ENCODE peak calls at places on chromosomes 6 and 20, in eight cellular contexts. One of them, this sample, is unnamed.

GRCh38 chr20:50286609-50287008 is 96.0 kb downstream of the CEBPB start:
- DNase-seq in GM06990: peak
- DNase-seq in upper lobe of left lung: no peak
- DNase-seq in AG09319: peak
- DNase-seq in tibial artery: peak
- DNase-seq in H9: peak
- DNase-seq in breast epithelium: no peak
- DNase-seq in cardiac fibroblast: peak
- DNase-seq in this sample: no peak

GRCh38 chr20:63620991-63621390 is 5.9 kb downstream of the GMEB2 start:
- DNase-seq in GM06990: no peak
- DNase-seq in upper lobe of left lung: no peak
- DNase-seq in AG09319: no peak
- DNase-seq in tibial artery: no peak
- DNase-seq in H9: no peak
- DNase-seq in breast epithelium: no peak
- DNase-seq in cardiac fibroblast: no peak
- DNase-seq in this sample: no peak

GRCh38 chr6:112202639-112203341 is 51.6 kb downstream of the LAMA4 start:
- DNase-seq in GM06990: no peak
- DNase-seq in upper lobe of left lung: no peak
- DNase-seq in AG09319: no peak
- DNase-seq in tibial artery: no peak
- DNase-seq in H9: no peak
- DNase-seq in breast epithelium: no peak
- DNase-seq in cardiac fibroblast: peak
- DNase-seq in this sample: no peak

GRCh38 chr6:95185874-95186273 is 391.5 kb upstream of the MANEA start:
- DNase-seq in GM06990: no peak
- DNase-seq in upper lobe of left lung: no peak
- DNase-seq in AG09319: no peak
- DNase-seq in tibial artery: no peak
- DNase-seq in H9: no peak
- DNase-seq in breast epithelium: no peak
- DNase-seq in cardiac fibroblast: no peak
- DNase-seq in this sample: no peak

GRCh38 chr6:137016366-137016765 is 28.4 kb downstream of the IL20RA start:
- DNase-seq in GM06990: no peak
- DNase-seq in upper lobe of left lung: no peak
- DNase-seq in AG09319: no peak
- DNase-seq in tibial artery: no peak
- DNase-seq in H9: no peak
- DNase-seq in breast epithelium: no peak
- DNase-seq in cardiac fibroblast: peak
- DNase-seq in this sample: no peak

GRCh38 chr6:39923394-39923793 is 10.9 kb downstream of the MOCS1 start:
- DNase-seq in GM06990: no peak
- DNase-seq in upper lobe of left lung: peak
- DNase-seq in AG09319: no peak
- DNase-seq in tibial artery: peak
- DNase-seq in H9: no peak
- DNase-seq in breast epithelium: peak
- DNase-seq in cardiac fibroblast: no peak
- DNase-seq in this sample: no peak

GRCh38 chr6:48985025-48985424 is 478.0 kb downstream of the MMUT start:
- DNase-seq in GM06990: no peak
- DNase-seq in upper lobe of left lung: no peak
- DNase-seq in AG09319: no peak
- DNase-seq in tibial artery: no peak
- DNase-seq in H9: no peak
- DNase-seq in breast epithelium: no peak
- DNase-seq in cardiac fibroblast: peak
- DNase-seq in this sample: no peak

GRCh38 chr20:6333110-6333509 is 210.3 kb upstream of the FERMT1 start:
- DNase-seq in GM06990: no peak
- DNase-seq in upper lobe of left lung: no peak
- DNase-seq in AG09319: no peak
- DNase-seq in tibial artery: no peak
- DNase-seq in H9: no peak
- DNase-seq in breast epithelium: no peak
- DNase-seq in cardiac fibroblast: no peak
- DNase-seq in this sample: no peak

GRCh38 chr6:151044465-151045441 is 179.3 kb downstream of the MTHFD1L start:
- DNase-seq in GM06990: no peak
- DNase-seq in upper lobe of left lung: no peak
- DNase-seq in AG09319: peak
- DNase-seq in tibial artery: peak
- DNase-seq in H9: no peak
- DNase-seq in breast epithelium: peak
- DNase-seq in cardiac fibroblast: peak
- DNase-seq in this sample: no peak

GRCh38 chr6:134663356-134663755 is 286.5 kb downstream of the ALDH8A1 start:
- DNase-seq in GM06990: no peak
- DNase-seq in upper lobe of left lung: no peak
- DNase-seq in AG09319: no peak
- DNase-seq in tibial artery: no peak
- DNase-seq in H9: no peak
- DNase-seq in breast epithelium: no peak
- DNase-seq in cardiac fibroblast: no peak
- DNase-seq in this sample: no peak

GRCh38 chr20:37406010-37406998 is 60.4 kb downstream of the SRC start:
- DNase-seq in GM06990: peak
- DNase-seq in upper lobe of left lung: peak
- DNase-seq in AG09319: no peak
- DNase-seq in tibial artery: no peak
- DNase-seq in H9: no peak
- DNase-seq in breast epithelium: no peak
- DNase-seq in cardiac fibroblast: peak
- DNase-seq in this sample: no peak

GRCh38 chr6:103079867-103080266 is 1686.4 kb downstream of the GRIK2 start:
- DNase-seq in GM06990: no peak
- DNase-seq in upper lobe of left lung: no peak
- DNase-seq in AG09319: no peak
- DNase-seq in tibial artery: no peak
- DNase-seq in H9: no peak
- DNase-seq in breast epithelium: no peak
- DNase-seq in cardiac fibroblast: no peak
- DNase-seq in this sample: no peak

GRCh38 chr20:44109951-44110361 is 77.0 kb downstream of the JPH2 start:
- DNase-seq in GM06990: no peak
- DNase-seq in upper lobe of left lung: no peak
- DNase-seq in AG09319: no peak
- DNase-seq in tibial artery: no peak
- DNase-seq in H9: peak
- DNase-seq in breast epithelium: no peak
- DNase-seq in cardiac fibroblast: no peak
- DNase-seq in this sample: no peak
- TF ChIP-seq CTCF in GM06990: peak
- TF ChIP-seq CTCF in upper lobe of left lung: no peak
- TF ChIP-seq CTCF in AG09319: peak
- TF ChIP-seq CTCF in tibial artery: peak
- TF ChIP-seq CTCF in H9: peak
- TF ChIP-seq CTCF in breast epithelium: no peak
- TF ChIP-seq CTCF in cardiac fibroblast: peak
- TF ChIP-seq CTCF in this sample: peak

GRCh38 chr20:3068986-3069900 is 2.2 kb upstream of the OXT start:
- DNase-seq in GM06990: no peak
- DNase-seq in upper lobe of left lung: no peak
- DNase-seq in AG09319: no peak
- DNase-seq in tibial artery: no peak
- DNase-seq in H9: peak
- DNase-seq in breast epithelium: no peak
- DNase-seq in cardiac fibroblast: peak
- DNase-seq in this sample: no peak
- TF ChIP-seq CTCF in GM06990: peak
- TF ChIP-seq CTCF in upper lobe of left lung: no peak
- TF ChIP-seq CTCF in AG09319: no peak
- TF ChIP-seq CTCF in tibial artery: no peak
- TF ChIP-seq CTCF in H9: peak
- TF ChIP-seq CTCF in breast epithelium: no peak
- TF ChIP-seq CTCF in cardiac fibroblast: no peak
- TF ChIP-seq CTCF in this sample: peak

DNA sequence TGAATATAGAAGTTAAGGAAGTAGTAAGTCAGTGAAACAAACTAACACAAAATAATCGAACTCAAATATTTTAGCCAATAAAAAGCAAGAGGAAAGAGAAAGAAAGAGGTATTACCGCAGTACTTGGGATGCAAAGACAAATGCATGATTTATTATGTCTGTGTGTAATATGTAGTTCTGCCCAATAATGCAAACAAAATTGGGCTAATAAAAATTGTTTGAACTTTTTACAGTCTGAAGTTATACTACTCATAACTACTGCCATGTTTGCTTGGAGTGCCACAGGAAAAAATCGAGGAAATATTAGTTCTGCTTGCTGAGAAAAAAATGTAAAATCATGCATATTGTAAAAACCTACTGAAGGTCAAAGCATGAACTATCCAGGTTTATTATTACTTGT is 360.3 kb upstream of the KCNQ5 start:
- DNase-seq in GM06990: no peak
- DNase-seq in upper lobe of left lung: no peak
- DNase-seq in AG09319: no peak
- DNase-seq in tibial artery: no peak
- DNase-seq in H9: no peak
- DNase-seq in breast epithelium: no peak
- DNase-seq in cardiac fibroblast: no peak
- DNase-seq in this sample: no peak
- TF ChIP-seq CTCF in GM06990: no peak
- TF ChIP-seq CTCF in upper lobe of left lung: no peak
- TF ChIP-seq CTCF in AG09319: no peak
- TF ChIP-seq CTCF in tibial artery: no peak
- TF ChIP-seq CTCF in H9: no peak
- TF ChIP-seq CTCF in breast epithelium: no peak
- TF ChIP-seq CTCF in cardiac fibroblast: no peak
- TF ChIP-seq CTCF in this sample: no peak

GRCh38 chr6:89237158-89237557 is 20.0 kb upstream of the GABRR1 start:
- DNase-seq in GM06990: no peak
- DNase-seq in upper lobe of left lung: no peak
- DNase-seq in AG09319: no peak
- DNase-seq in tibial artery: no peak
- DNase-seq in H9: no peak
- DNase-seq in breast epithelium: no peak
- DNase-seq in cardiac fibroblast: no peak
- DNase-seq in this sample: no peak

GRCh38 chr6:89239338-89239737 is 22.2 kb upstream of the GABRR1 start:
- DNase-seq in GM06990: no peak
- DNase-seq in upper lobe of left lung: no peak
- DNase-seq in AG09319: no peak
- DNase-seq in tibial artery: no peak
- DNase-seq in H9: peak
- DNase-seq in breast epithelium: no peak
- DNase-seq in cardiac fibroblast: peak
- DNase-seq in this sample: no peak

GRCh38 chr6:89244237-89244985 is 27.3 kb upstream of the GABRR1 start:
- DNase-seq in GM06990: no peak
- DNase-seq in upper lobe of left lung: no peak
- DNase-seq in AG09319: no peak
- DNase-seq in tibial artery: no peak
- DNase-seq in H9: no peak
- DNase-seq in breast epithelium: no peak
- DNase-seq in cardiac fibroblast: no peak
- DNase-seq in this sample: no peak

GRCh38 chr6:89243331-89243629 is 26.1 kb upstream of the GABRR1 start:
- DNase-seq in GM06990: no peak
- DNase-seq in upper lobe of left lung: no peak
- DNase-seq in AG09319: no peak
- DNase-seq in tibial artery: no peak
- DNase-seq in H9: no peak
- DNase-seq in breast epithelium: no peak
- DNase-seq in cardiac fibroblast: no peak
- DNase-seq in this sample: no peak

DNA sequence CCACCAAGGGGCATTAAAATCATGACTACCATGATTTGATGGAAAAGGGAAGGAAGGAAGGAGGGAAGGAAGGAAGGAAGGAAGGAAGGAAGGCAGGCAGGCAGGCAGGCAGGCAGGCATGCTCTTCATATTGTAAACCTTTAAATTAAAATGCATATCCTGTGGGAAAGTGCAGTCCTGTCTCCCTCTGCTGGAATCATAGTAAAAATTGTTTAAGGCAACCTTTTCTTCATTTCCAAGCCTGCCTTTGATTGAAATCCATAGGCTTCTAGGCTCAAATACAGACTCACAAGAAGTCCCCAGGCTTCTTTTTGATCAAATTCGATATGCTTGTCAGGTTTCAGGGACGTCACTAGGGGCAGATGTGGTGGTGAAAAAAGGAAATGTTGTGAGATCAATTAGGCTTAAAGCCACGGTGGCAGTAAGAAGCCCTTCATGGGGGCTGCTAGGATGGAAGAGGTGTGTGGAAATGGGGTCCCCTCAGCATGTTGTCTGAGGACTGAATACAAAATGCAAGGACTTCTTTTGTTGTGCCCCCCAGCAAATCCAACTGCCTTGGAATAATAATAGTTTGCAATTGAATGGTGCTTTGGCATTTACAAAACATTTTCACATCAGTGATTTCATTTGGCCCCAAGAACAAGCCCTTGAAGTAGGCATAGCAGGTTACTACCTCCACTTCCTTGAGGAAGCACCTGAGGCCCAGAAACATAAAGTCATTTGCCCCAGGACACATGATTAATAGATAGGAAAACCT is 25.6 kb upstream of the GABRR1 start:
- DNase-seq in GM06990: no peak
- DNase-seq in upper lobe of left lung: no peak
- DNase-seq in AG09319: peak
- DNase-seq in tibial artery: no peak
- DNase-seq in H9: peak
- DNase-seq in breast epithelium: no peak
- DNase-seq in cardiac fibroblast: peak
- DNase-seq in this sample: no peak
- TF ChIP-seq CTCF in GM06990: peak
- TF ChIP-seq CTCF in upper lobe of left lung: peak
- TF ChIP-seq CTCF in AG09319: peak
- TF ChIP-seq CTCF in tibial artery: peak
- TF ChIP-seq CTCF in H9: peak
- TF ChIP-seq CTCF in breast epithelium: no peak
- TF ChIP-seq CTCF in cardiac fibroblast: peak
- TF ChIP-seq CTCF in this sample: peak

DNA sequence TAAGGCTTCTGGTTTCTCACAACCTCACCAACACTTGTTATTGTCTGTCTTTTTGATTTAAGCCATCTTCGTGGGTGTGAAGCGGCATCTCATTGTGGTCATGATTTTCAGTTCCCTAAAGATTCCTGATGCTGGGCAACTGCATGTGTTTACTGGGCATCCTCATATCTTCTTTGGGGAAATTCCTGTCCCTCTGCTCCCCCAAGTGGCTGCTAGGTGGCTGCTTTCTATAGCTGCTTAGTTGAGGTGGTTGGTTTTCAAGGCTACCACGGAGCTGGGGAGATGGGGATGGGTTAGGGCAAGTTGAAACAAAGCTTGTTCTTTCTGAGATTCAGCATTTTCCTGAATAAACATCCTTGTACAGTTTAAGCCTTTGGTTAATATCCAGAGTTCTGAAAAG is 403.9 kb upstream of the SULF2 start:
- DNase-seq in GM06990: no peak
- DNase-seq in upper lobe of left lung: no peak
- DNase-seq in AG09319: peak
- DNase-seq in tibial artery: no peak
- DNase-seq in H9: peak
- DNase-seq in breast epithelium: no peak
- DNase-seq in cardiac fibroblast: no peak
- DNase-seq in this sample: no peak
- TF ChIP-seq CTCF in GM06990: peak
- TF ChIP-seq CTCF in upper lobe of left lung: no peak
- TF ChIP-seq CTCF in AG09319: peak
- TF ChIP-seq CTCF in tibial artery: no peak
- TF ChIP-seq CTCF in H9: peak
- TF ChIP-seq CTCF in breast epithelium: no peak
- TF ChIP-seq CTCF in cardiac fibroblast: peak
- TF ChIP-seq CTCF in this sample: peak